ENCODE peak calls at places on chromosomes 2 and 18, in four cellular contexts. I is ascending aorta, W is NT2/D1, S is H7. B is an unnamed sample.

GRCh38 chr18:21433436-21433835 is 167.1 kb downstream of the ESCO1 start:
- DNase-seq in S (no peak), W (no peak), I (no peak), B (no peak)

GRCh38 chr18:34122724-34123334 is 101.9 kb downstream of the NOL4 start:
- DNase-seq in I (no peak), W (peak; percentile 16), S (peak; percentile 46), B (peak; percentile 23)

GRCh38 chr18:62767321-62767720 is 52.0 kb downstream of the PHLPP1 start:
- DNase-seq in S (no peak), W (no peak), I (no peak), B (no peak)

GRCh38 chr2:42185200-42185921 is 16.2 kb downstream of the EML4 start:
- DNase-seq in S (no peak), I (no peak), W (no peak), B (no peak)

GRCh38 chr2:171124512-171124911 is 36.2 kb downstream of the TLK1 start:
- DNase-seq in I (no peak), S (no peak), W (no peak), B (no peak)

GRCh38 chr2:56357655-56358295 is 174.0 kb downstream of the CCDC85A start:
- DNase-seq in S (no peak), I (no peak), W (no peak), B (no peak)

GRCh38 chr2:25331686-25332365 is 9.9 kb downstream of the DNMT3A start:
- DNase-seq in I (no peak), W (no peak), S (peak; percentile 56), B (no peak)

GRCh38 chr2:31359229-31359628 is 55.3 kb downstream of the XDH start:
- DNase-seq in I (no peak), W (no peak), S (no peak), B (no peak)

GRCh38 chr2:96839288-96839874 is 4.4 kb downstream of the ANKRD23 start:
- DNase-seq in I (no peak), W (no peak), S (peak; percentile 67), B (no peak)

GRCh38 chr2:96838345-96839287 is 5.2 kb downstream of the ANKRD23 start:
- DNase-seq in W (no peak), I (no peak), S (no peak), B (no peak)

GRCh38 chr2:96841707-96842495 is 1.9 kb downstream of the ANKRD23 start:
- DNase-seq in I (no peak), S (no peak), W (no peak), B (no peak)

GRCh38 chr2:96842600-96842999 is 1.2 kb downstream of the ANKRD23 start:
- DNase-seq in S (no peak), W (no peak), I (no peak), B (no peak)

DNA sequence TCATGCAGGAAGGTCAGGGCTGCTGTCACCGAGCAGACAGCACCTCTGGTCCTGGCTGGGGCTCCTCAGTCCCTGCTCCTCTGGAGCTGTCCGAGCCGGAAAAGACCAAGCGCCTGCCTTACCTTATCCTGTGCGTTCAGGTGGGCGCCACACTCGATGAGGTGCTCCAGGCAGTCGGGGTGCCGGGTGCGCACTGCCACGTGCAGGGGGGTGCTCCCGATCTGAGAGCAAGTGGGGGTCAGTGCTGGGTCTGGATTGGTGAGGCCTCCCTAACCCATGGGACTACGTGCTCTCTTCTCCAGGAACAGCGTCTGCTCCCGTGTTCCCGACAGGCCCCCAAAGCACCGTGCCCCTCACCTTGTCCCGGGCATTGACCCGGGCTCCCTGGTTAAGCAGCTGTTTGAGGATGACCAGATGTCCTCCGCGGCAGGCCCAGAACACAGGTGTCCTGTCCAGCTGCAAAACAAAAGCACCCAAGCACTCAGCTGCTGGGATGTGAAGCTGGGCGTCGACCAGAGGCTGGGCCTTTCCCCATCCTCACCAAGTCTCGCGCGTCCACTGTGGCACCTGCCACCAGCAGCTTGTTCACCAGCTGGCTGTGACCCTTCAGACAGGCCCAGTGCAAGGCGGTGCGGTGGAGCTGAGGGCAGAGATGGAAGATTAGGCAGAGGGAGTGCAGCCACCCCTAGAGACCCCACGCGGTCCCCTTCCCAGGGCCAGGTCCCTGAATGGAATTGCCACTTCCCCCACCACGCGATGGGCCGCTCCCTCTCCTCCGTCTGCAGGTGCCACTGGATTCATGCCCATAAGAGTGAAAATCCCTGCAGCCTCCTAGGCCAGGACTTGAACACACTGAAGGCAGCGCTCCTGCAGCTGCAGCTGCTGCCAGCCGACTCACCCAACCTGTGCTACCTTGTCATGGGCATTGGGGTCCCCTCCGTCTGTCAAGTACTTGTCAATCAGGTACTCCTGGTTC is 3.7 kb downstream of the ANKRD23 start:
- DNase-seq in S (no peak), I (no peak), W (no peak), B (no peak)
- H3K4me3 ChIP-seq in S (no peak overlapping the region), I (no peak overlapping the region), W (no peak overlapping the region), B (no peak overlapping the region)

GRCh38 chr2:128552806-128553551 is 234.3 kb upstream of the HS6ST1 start:
- DNase-seq in S (no peak), I (no peak), W (no peak), B (no peak)
- H3K4me3 ChIP-seq in S (no peak overlapping the region), I (no peak overlapping the region), W (no peak overlapping the region), B (no peak overlapping the region)

GRCh38 chr2:230956827-230957755 is 32.0 kb upstream of the GPR55 start:
- DNase-seq in W (peak; percentile 36), S (peak; percentile 83), I (no peak), B (no peak)
- H3K4me3 ChIP-seq in W (peak overlapping the region; percentile 13), S (peak overlapping the region; percentile 25), I (peak overlapping the region; percentile 48), B (peak overlapping the region; percentile 50)

GRCh38 chr2:239952665-239953417 is 72.3 kb downstream of the NDUFA10 start:
- DNase-seq in W (no peak), I (no peak), S (peak; percentile 54), B (no peak)
- H3K4me3 ChIP-seq in W (no peak overlapping the region), I (no peak overlapping the region), S (no peak overlapping the region), B (no peak overlapping the region)

DNA sequence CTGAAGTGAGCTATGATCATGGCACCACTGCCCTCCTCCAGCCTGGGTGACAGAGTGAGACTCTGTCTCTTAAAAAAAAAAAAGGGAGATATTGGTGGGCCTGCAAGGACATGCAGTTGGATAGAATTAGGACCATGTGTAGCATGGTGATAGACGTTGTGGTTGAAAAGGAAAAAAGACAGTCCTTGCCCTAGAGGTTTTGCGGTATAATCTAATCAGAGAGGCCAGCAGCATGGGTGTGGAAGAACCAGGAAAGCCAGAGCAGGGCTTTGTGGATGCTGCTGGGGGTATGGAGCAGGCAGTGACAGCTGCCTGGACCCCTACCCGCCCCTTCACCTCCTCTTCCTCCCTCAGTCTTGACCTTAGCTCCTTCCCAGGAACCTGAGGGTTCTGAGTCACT is 91.7 kb downstream of the LDLRAD4 start:
- DNase-seq in W (no peak), I (no peak), S (no peak), B (no peak)
- H3K4me3 ChIP-seq in W (no peak overlapping the region), I (no peak overlapping the region), S (no peak overlapping the region), B (no peak overlapping the region)

GRCh38 chr2:57758686-57759085 is 287.9 kb upstream of the VRK2 start:
- DNase-seq in W (no peak), I (no peak), S (no peak), B (no peak)

GRCh38 chr2:57759822-57760300 is 286.7 kb upstream of the VRK2 start:
- DNase-seq in I (no peak), S (peak; percentile 67), W (peak; percentile 74), B (peak; percentile 62)

GRCh38 chr2:57759131-57759530 is 287.5 kb upstream of the VRK2 start:
- DNase-seq in I (no peak), W (no peak), S (no peak), B (no peak)

GRCh38 chr2:57760448-57760847 is 286.2 kb upstream of the VRK2 start:
- DNase-seq in S (no peak), W (no peak), I (no peak), B (no peak)
- H3K4me3 ChIP-seq in S (no peak overlapping the region), W (no peak overlapping the region), I (no peak overlapping the region), B (no peak overlapping the region)